ENCODE peak calls at places on chromosomes 13 and 19, in eight cellular contexts. One of them, this sample, is unnamed.

GRCh38 chr19:54654447-54655321 is 8.1 kb upstream of the LILRB4 start:
- DNase-seq in T-helper 9 cell: no peak
- DNase-seq in SJCRH30: peak; percentile 20
- DNase-seq in AG09309: no peak
- DNase-seq in dermis microvascular lymphatic vessel endothelial cell: no peak
- DNase-seq in stimulated activated CD8-positive, alpha-beta memory T cell treated with anti-CD3 and anti-CD28 coated beads, Interleukin-4, amount 100 ng/mL, for 4 hours: no peak
- DNase-seq in T-helper 22 cell: no peak
- DNase-seq in hypothalamus: no peak
- DNase-seq in this sample: no peak

GRCh38 chr19:4414800-4415251 is 12.4 kb downstream of the CHAF1A start:
- DNase-seq in T-helper 9 cell: no peak
- DNase-seq in SJCRH30: no peak
- DNase-seq in AG09309: no peak
- DNase-seq in dermis microvascular lymphatic vessel endothelial cell: no peak
- DNase-seq in stimulated activated CD8-positive, alpha-beta memory T cell treated with anti-CD3 and anti-CD28 coated beads, Interleukin-4, amount 100 ng/mL, for 4 hours: no peak
- DNase-seq in T-helper 22 cell: no peak
- DNase-seq in hypothalamus: no peak
- DNase-seq in this sample: no peak

GRCh38 chr19:45147835-45148676 is 12.7 kb downstream of the NKPD1 start:
- DNase-seq in T-helper 9 cell: no peak
- DNase-seq in SJCRH30: no peak
- DNase-seq in AG09309: no peak
- DNase-seq in dermis microvascular lymphatic vessel endothelial cell: no peak
- DNase-seq in stimulated activated CD8-positive, alpha-beta memory T cell treated with anti-CD3 and anti-CD28 coated beads, Interleukin-4, amount 100 ng/mL, for 4 hours: no peak
- DNase-seq in T-helper 22 cell: no peak
- DNase-seq in hypothalamus: no peak
- DNase-seq in this sample: no peak

GRCh38 chr19:46460981-46461380 is 10.4 kb downstream of the PNMA8A start:
- DNase-seq in T-helper 9 cell: no peak
- DNase-seq in SJCRH30: no peak
- DNase-seq in AG09309: no peak
- DNase-seq in dermis microvascular lymphatic vessel endothelial cell: no peak
- DNase-seq in stimulated activated CD8-positive, alpha-beta memory T cell treated with anti-CD3 and anti-CD28 coated beads, Interleukin-4, amount 100 ng/mL, for 4 hours: no peak
- DNase-seq in T-helper 22 cell: no peak
- DNase-seq in hypothalamus: no peak
- DNase-seq in this sample: no peak

GRCh38 chr19:48403606-48404005 is 10.1 kb downstream of the GRIN2D start:
- DNase-seq in T-helper 9 cell: no peak
- DNase-seq in SJCRH30: peak; percentile 73
- DNase-seq in AG09309: no peak
- DNase-seq in dermis microvascular lymphatic vessel endothelial cell: peak; percentile 68
- DNase-seq in stimulated activated CD8-positive, alpha-beta memory T cell treated with anti-CD3 and anti-CD28 coated beads, Interleukin-4, amount 100 ng/mL, for 4 hours: no peak
- DNase-seq in T-helper 22 cell: no peak
- DNase-seq in hypothalamus: no peak
- DNase-seq in this sample: no peak

GRCh38 chr13:45119469-45119989 is 781 bp upstream of the GTF2F2 start:
- DNase-seq in T-helper 9 cell: peak; percentile 58
- DNase-seq in SJCRH30: peak; percentile 38
- DNase-seq in AG09309: no peak
- DNase-seq in dermis microvascular lymphatic vessel endothelial cell: peak; percentile 37
- DNase-seq in stimulated activated CD8-positive, alpha-beta memory T cell treated with anti-CD3 and anti-CD28 coated beads, Interleukin-4, amount 100 ng/mL, for 4 hours: peak; percentile 25
- DNase-seq in T-helper 22 cell: peak; percentile 66
- DNase-seq in hypothalamus: no peak
- DNase-seq in this sample: peak; percentile 78

GRCh38 chr19:48329167-48329891 is 4.0 kb downstream of the EMP3 start:
- DNase-seq in T-helper 9 cell: peak; percentile 36
- DNase-seq in SJCRH30: no peak
- DNase-seq in AG09309: no peak
- DNase-seq in dermis microvascular lymphatic vessel endothelial cell: no peak
- DNase-seq in stimulated activated CD8-positive, alpha-beta memory T cell treated with anti-CD3 and anti-CD28 coated beads, Interleukin-4, amount 100 ng/mL, for 4 hours: no peak
- DNase-seq in T-helper 22 cell: peak; percentile 50
- DNase-seq in hypothalamus: no peak
- DNase-seq in this sample: peak; percentile 46

GRCh38 chr13:60571571-60571970 is 174.6 kb downstream of the TDRD3 start:
- DNase-seq in T-helper 9 cell: no peak
- DNase-seq in SJCRH30: no peak
- DNase-seq in AG09309: no peak
- DNase-seq in dermis microvascular lymphatic vessel endothelial cell: no peak
- DNase-seq in stimulated activated CD8-positive, alpha-beta memory T cell treated with anti-CD3 and anti-CD28 coated beads, Interleukin-4, amount 100 ng/mL, for 4 hours: no peak
- DNase-seq in T-helper 22 cell: no peak
- DNase-seq in hypothalamus: no peak
- DNase-seq in this sample: no peak

GRCh38 chr19:29680447-29680846 is 15.2 kb downstream of the PLEKHF1 start:
- DNase-seq in T-helper 9 cell: peak; percentile 81
- DNase-seq in SJCRH30: no peak
- DNase-seq in AG09309: no peak
- DNase-seq in dermis microvascular lymphatic vessel endothelial cell: no peak
- DNase-seq in stimulated activated CD8-positive, alpha-beta memory T cell treated with anti-CD3 and anti-CD28 coated beads, Interleukin-4, amount 100 ng/mL, for 4 hours: peak; percentile 51
- DNase-seq in T-helper 22 cell: peak; percentile 78
- DNase-seq in hypothalamus: no peak
- DNase-seq in this sample: peak; percentile 75

GRCh38 chr19:10567696-10568443 is 909 bp downstream of the CDKN2D start:
- DNase-seq in T-helper 9 cell: no peak
- DNase-seq in SJCRH30: peak; percentile 35
- DNase-seq in AG09309: no peak
- DNase-seq in dermis microvascular lymphatic vessel endothelial cell: no peak
- DNase-seq in stimulated activated CD8-positive, alpha-beta memory T cell treated with anti-CD3 and anti-CD28 coated beads, Interleukin-4, amount 100 ng/mL, for 4 hours: no peak
- DNase-seq in T-helper 22 cell: no peak
- DNase-seq in hypothalamus: no peak
- DNase-seq in this sample: no peak

GRCh38 chr13:113076681-113077401 is 28.8 kb upstream of the F7 start:
- DNase-seq in T-helper 9 cell: no peak
- DNase-seq in SJCRH30: no peak
- DNase-seq in AG09309: no peak
- DNase-seq in dermis microvascular lymphatic vessel endothelial cell: no peak
- DNase-seq in stimulated activated CD8-positive, alpha-beta memory T cell treated with anti-CD3 and anti-CD28 coated beads, Interleukin-4, amount 100 ng/mL, for 4 hours: no peak
- DNase-seq in T-helper 22 cell: no peak
- DNase-seq in hypothalamus: no peak
- DNase-seq in this sample: no peak

GRCh38 chr19:50266896-50267295 is 62.3 kb downstream of the KCNC3 start:
- DNase-seq in T-helper 9 cell: no peak
- DNase-seq in SJCRH30: no peak
- DNase-seq in AG09309: no peak
- DNase-seq in dermis microvascular lymphatic vessel endothelial cell: no peak
- DNase-seq in stimulated activated CD8-positive, alpha-beta memory T cell treated with anti-CD3 and anti-CD28 coated beads, Interleukin-4, amount 100 ng/mL, for 4 hours: no peak
- DNase-seq in T-helper 22 cell: no peak
- DNase-seq in hypothalamus: no peak
- DNase-seq in this sample: peak; percentile 10

GRCh38 chr13:79541426-79542049 is 60.6 kb downstream of the NDFIP2 start:
- DNase-seq in T-helper 9 cell: no peak
- DNase-seq in SJCRH30: peak; percentile 83
- DNase-seq in AG09309: peak; percentile 24
- DNase-seq in dermis microvascular lymphatic vessel endothelial cell: peak; percentile 71
- DNase-seq in stimulated activated CD8-positive, alpha-beta memory T cell treated with anti-CD3 and anti-CD28 coated beads, Interleukin-4, amount 100 ng/mL, for 4 hours: no peak
- DNase-seq in T-helper 22 cell: no peak
- DNase-seq in hypothalamus: no peak
- DNase-seq in this sample: peak; percentile 7

GRCh38 chr19:47035127-47035494 is 13.3 kb downstream of the TMEM160 start:
- DNase-seq in T-helper 9 cell: no peak
- DNase-seq in SJCRH30: no peak
- DNase-seq in AG09309: no peak
- DNase-seq in dermis microvascular lymphatic vessel endothelial cell: no peak
- DNase-seq in stimulated activated CD8-positive, alpha-beta memory T cell treated with anti-CD3 and anti-CD28 coated beads, Interleukin-4, amount 100 ng/mL, for 4 hours: no peak
- DNase-seq in T-helper 22 cell: no peak
- DNase-seq in hypothalamus: no peak
- DNase-seq in this sample: no peak

GRCh38 chr13:48920730-48921129 is 55.0 kb upstream of the FNDC3A start:
- DNase-seq in T-helper 9 cell: no peak
- DNase-seq in SJCRH30: no peak
- DNase-seq in AG09309: no peak
- DNase-seq in dermis microvascular lymphatic vessel endothelial cell: no peak
- DNase-seq in stimulated activated CD8-positive, alpha-beta memory T cell treated with anti-CD3 and anti-CD28 coated beads, Interleukin-4, amount 100 ng/mL, for 4 hours: no peak
- DNase-seq in T-helper 22 cell: no peak
- DNase-seq in hypothalamus: no peak
- DNase-seq in this sample: no peak

GRCh38 chr13:43935878-43936277 is 56.2 kb downstream of the LACC1 start:
- DNase-seq in T-helper 9 cell: no peak
- DNase-seq in SJCRH30: no peak
- DNase-seq in AG09309: no peak
- DNase-seq in dermis microvascular lymphatic vessel endothelial cell: no peak
- DNase-seq in stimulated activated CD8-positive, alpha-beta memory T cell treated with anti-CD3 and anti-CD28 coated beads, Interleukin-4, amount 100 ng/mL, for 4 hours: no peak
- DNase-seq in T-helper 22 cell: no peak
- DNase-seq in hypothalamus: no peak
- DNase-seq in this sample: no peak

GRCh38 chr13:74774252-74774651 is 640.0 kb upstream of the KLF12 start:
- DNase-seq in T-helper 9 cell: no peak
- DNase-seq in SJCRH30: no peak
- DNase-seq in AG09309: peak; percentile 45
- DNase-seq in dermis microvascular lymphatic vessel endothelial cell: no peak
- DNase-seq in stimulated activated CD8-positive, alpha-beta memory T cell treated with anti-CD3 and anti-CD28 coated beads, Interleukin-4, amount 100 ng/mL, for 4 hours: no peak
- DNase-seq in T-helper 22 cell: no peak
- DNase-seq in hypothalamus: no peak
- DNase-seq in this sample: no peak

GRCh38 chr13:23673354-23673753 is 103.1 kb downstream of the TNFRSF19 start:
- DNase-seq in T-helper 9 cell: no peak
- DNase-seq in SJCRH30: peak; percentile 70
- DNase-seq in AG09309: peak; percentile 82
- DNase-seq in dermis microvascular lymphatic vessel endothelial cell: no peak
- DNase-seq in stimulated activated CD8-positive, alpha-beta memory T cell treated with anti-CD3 and anti-CD28 coated beads, Interleukin-4, amount 100 ng/mL, for 4 hours: no peak
- DNase-seq in T-helper 22 cell: no peak
- DNase-seq in hypothalamus: no peak
- DNase-seq in this sample: no peak

GRCh38 chr13:98429531-98429930 is 147.4 kb downstream of the STK24 start:
- DNase-seq in T-helper 9 cell: no peak
- DNase-seq in SJCRH30: no peak
- DNase-seq in AG09309: no peak
- DNase-seq in dermis microvascular lymphatic vessel endothelial cell: no peak
- DNase-seq in stimulated activated CD8-positive, alpha-beta memory T cell treated with anti-CD3 and anti-CD28 coated beads, Interleukin-4, amount 100 ng/mL, for 4 hours: no peak
- DNase-seq in T-helper 22 cell: no peak
- DNase-seq in hypothalamus: no peak
- DNase-seq in this sample: no peak

GRCh38 chr19:53849237-53849676 is 18.4 kb upstream of the MYADM start:
- DNase-seq in T-helper 9 cell: no peak
- DNase-seq in SJCRH30: no peak
- DNase-seq in AG09309: peak; percentile 68
- DNase-seq in dermis microvascular lymphatic vessel endothelial cell: peak; percentile 91
- DNase-seq in stimulated activated CD8-positive, alpha-beta memory T cell treated with anti-CD3 and anti-CD28 coated beads, Interleukin-4, amount 100 ng/mL, for 4 hours: no peak
- DNase-seq in T-helper 22 cell: no peak
- DNase-seq in hypothalamus: no peak
- DNase-seq in this sample: no peak

GRCh38 chr13:33262554-33262953 is 23.0 kb downstream of the STARD13 start:
- DNase-seq in T-helper 9 cell: no peak
- DNase-seq in SJCRH30: no peak
- DNase-seq in AG09309: no peak
- DNase-seq in dermis microvascular lymphatic vessel endothelial cell: no peak
- DNase-seq in stimulated activated CD8-positive, alpha-beta memory T cell treated with anti-CD3 and anti-CD28 coated beads, Interleukin-4, amount 100 ng/mL, for 4 hours: no peak
- DNase-seq in T-helper 22 cell: no peak
- DNase-seq in hypothalamus: no peak
- DNase-seq in this sample: no peak

GRCh38 chr19:30085394-30085793 is 143.4 kb downstream of the URI1 start:
- DNase-seq in T-helper 9 cell: no peak
- DNase-seq in SJCRH30: peak; percentile 70
- DNase-seq in AG09309: no peak
- DNase-seq in dermis microvascular lymphatic vessel endothelial cell: no peak
- DNase-seq in stimulated activated CD8-positive, alpha-beta memory T cell treated with anti-CD3 and anti-CD28 coated beads, Interleukin-4, amount 100 ng/mL, for 4 hours: no peak
- DNase-seq in T-helper 22 cell: no peak
- DNase-seq in hypothalamus: no peak
- DNase-seq in this sample: no peak

GRCh38 chr19:3683866-3684816 is 16.1 kb downstream of the PIP5K1C start:
- DNase-seq in T-helper 9 cell: no peak
- DNase-seq in SJCRH30: peak; percentile 77
- DNase-seq in AG09309: no peak
- DNase-seq in dermis microvascular lymphatic vessel endothelial cell: no peak
- DNase-seq in stimulated activated CD8-positive, alpha-beta memory T cell treated with anti-CD3 and anti-CD28 coated beads, Interleukin-4, amount 100 ng/mL, for 4 hours: no peak
- DNase-seq in T-helper 22 cell: no peak
- DNase-seq in hypothalamus: no peak
- DNase-seq in this sample: no peak

GRCh38 chr19:7348587-7349230 is at the start of gene ARHGEF18:
- DNase-seq in T-helper 9 cell: no peak
- DNase-seq in SJCRH30: no peak
- DNase-seq in AG09309: no peak
- DNase-seq in dermis microvascular lymphatic vessel endothelial cell: no peak
- DNase-seq in stimulated activated CD8-positive, alpha-beta memory T cell treated with anti-CD3 and anti-CD28 coated beads, Interleukin-4, amount 100 ng/mL, for 4 hours: no peak
- DNase-seq in T-helper 22 cell: no peak
- DNase-seq in hypothalamus: no peak
- DNase-seq in this sample: peak; percentile 62

GRCh38 chr13:101157261-101157660 is 259.0 kb downstream of the NALCN start:
- DNase-seq in T-helper 9 cell: no peak
- DNase-seq in SJCRH30: no peak
- DNase-seq in AG09309: no peak
- DNase-seq in dermis microvascular lymphatic vessel endothelial cell: no peak
- DNase-seq in stimulated activated CD8-positive, alpha-beta memory T cell treated with anti-CD3 and anti-CD28 coated beads, Interleukin-4, amount 100 ng/mL, for 4 hours: no peak
- DNase-seq in T-helper 22 cell: no peak
- DNase-seq in hypothalamus: no peak
- DNase-seq in this sample: no peak

GRCh38 chr19:1567848-1568227 is 287 bp downstream of the MEX3D start:
- DNase-seq in T-helper 9 cell: no peak
- DNase-seq in SJCRH30: no peak
- DNase-seq in AG09309: no peak
- DNase-seq in dermis microvascular lymphatic vessel endothelial cell: no peak
- DNase-seq in stimulated activated CD8-positive, alpha-beta memory T cell treated with anti-CD3 and anti-CD28 coated beads, Interleukin-4, amount 100 ng/mL, for 4 hours: no peak
- DNase-seq in T-helper 22 cell: no peak
- DNase-seq in hypothalamus: no peak
- DNase-seq in this sample: no peak

GRCh38 chr19:48970923-48971395 is 5.8 kb downstream of the FTL start:
- DNase-seq in T-helper 9 cell: peak; percentile 87
- DNase-seq in SJCRH30: peak; percentile 52
- DNase-seq in AG09309: no peak
- DNase-seq in dermis microvascular lymphatic vessel endothelial cell: peak; percentile 86
- DNase-seq in stimulated activated CD8-positive, alpha-beta memory T cell treated with anti-CD3 and anti-CD28 coated beads, Interleukin-4, amount 100 ng/mL, for 4 hours: peak; percentile 77
- DNase-seq in T-helper 22 cell: peak; percentile 42
- DNase-seq in hypothalamus: no peak
- DNase-seq in this sample: peak; percentile 80

GRCh38 chr13:51577690-51578089 is 6.6 kb upstream of the WDFY2 start:
- DNase-seq in T-helper 9 cell: no peak
- DNase-seq in SJCRH30: no peak
- DNase-seq in AG09309: no peak
- DNase-seq in dermis microvascular lymphatic vessel endothelial cell: no peak
- DNase-seq in stimulated activated CD8-positive, alpha-beta memory T cell treated with anti-CD3 and anti-CD28 coated beads, Interleukin-4, amount 100 ng/mL, for 4 hours: no peak
- DNase-seq in T-helper 22 cell: no peak
- DNase-seq in hypothalamus: no peak
- DNase-seq in this sample: no peak

GRCh38 chr19:3950871-3951861 is 18.3 kb downstream of the NMRK2 start:
- DNase-seq in T-helper 9 cell: no peak
- DNase-seq in SJCRH30: peak; percentile 88
- DNase-seq in AG09309: no peak
- DNase-seq in dermis microvascular lymphatic vessel endothelial cell: no peak
- DNase-seq in stimulated activated CD8-positive, alpha-beta memory T cell treated with anti-CD3 and anti-CD28 coated beads, Interleukin-4, amount 100 ng/mL, for 4 hours: no peak
- DNase-seq in T-helper 22 cell: no peak
- DNase-seq in hypothalamus: no peak
- DNase-seq in this sample: peak; percentile 21

GRCh38 chr19:35911790-35912189 is 3.7 kb upstream of the TYROBP start:
- DNase-seq in T-helper 9 cell: no peak
- DNase-seq in SJCRH30: no peak
- DNase-seq in AG09309: no peak
- DNase-seq in dermis microvascular lymphatic vessel endothelial cell: no peak
- DNase-seq in stimulated activated CD8-positive, alpha-beta memory T cell treated with anti-CD3 and anti-CD28 coated beads, Interleukin-4, amount 100 ng/mL, for 4 hours: no peak
- DNase-seq in T-helper 22 cell: no peak
- DNase-seq in hypothalamus: no peak
- DNase-seq in this sample: no peak

GRCh38 chr19:5547881-5548280 is 19.9 kb downstream of the TINCR start:
- DNase-seq in T-helper 9 cell: no peak
- DNase-seq in SJCRH30: peak; percentile 61
- DNase-seq in AG09309: no peak
- DNase-seq in dermis microvascular lymphatic vessel endothelial cell: peak; percentile 17
- DNase-seq in stimulated activated CD8-positive, alpha-beta memory T cell treated with anti-CD3 and anti-CD28 coated beads, Interleukin-4, amount 100 ng/mL, for 4 hours: no peak
- DNase-seq in T-helper 22 cell: no peak
- DNase-seq in hypothalamus: no peak
- DNase-seq in this sample: no peak

GRCh38 chr19:19656451-19657396 is 6.8 kb downstream of the ATP13A1 start:
- DNase-seq in T-helper 9 cell: no peak
- DNase-seq in SJCRH30: no peak
- DNase-seq in AG09309: no peak
- DNase-seq in dermis microvascular lymphatic vessel endothelial cell: no peak
- DNase-seq in stimulated activated CD8-positive, alpha-beta memory T cell treated with anti-CD3 and anti-CD28 coated beads, Interleukin-4, amount 100 ng/mL, for 4 hours: no peak
- DNase-seq in T-helper 22 cell: no peak
- DNase-seq in hypothalamus: no peak
- DNase-seq in this sample: no peak

GRCh38 chr13:44142540-44142867 is 231.1 kb upstream of the SERP2 start:
- DNase-seq in T-helper 9 cell: no peak
- DNase-seq in SJCRH30: no peak
- DNase-seq in AG09309: no peak
- DNase-seq in dermis microvascular lymphatic vessel endothelial cell: no peak
- DNase-seq in stimulated activated CD8-positive, alpha-beta memory T cell treated with anti-CD3 and anti-CD28 coated beads, Interleukin-4, amount 100 ng/mL, for 4 hours: no peak
- DNase-seq in T-helper 22 cell: no peak
- DNase-seq in hypothalamus: no peak
- DNase-seq in this sample: no peak

GRCh38 chr13:113061796-113062425 is 43.7 kb upstream of the F7 start:
- DNase-seq in T-helper 9 cell: no peak
- DNase-seq in SJCRH30: no peak
- DNase-seq in AG09309: no peak
- DNase-seq in dermis microvascular lymphatic vessel endothelial cell: no peak
- DNase-seq in stimulated activated CD8-positive, alpha-beta memory T cell treated with anti-CD3 and anti-CD28 coated beads, Interleukin-4, amount 100 ng/mL, for 4 hours: no peak
- DNase-seq in T-helper 22 cell: no peak
- DNase-seq in hypothalamus: no peak
- DNase-seq in this sample: no peak

This sample was measured in naive thymus-derived CD8-positive, alpha-beta T cell.